ENCODE peak calls at places on chromosomes 5 and 9, in nine cellular contexts. C is lower lobe of right lung, G is GM13977, T is cardiac muscle cell, P is pancreas, R is fibroblast of pulmonary artery, S is heart left ventricle, E is AG10803, U is right atrium auricular region. L is an unnamed sample.

GRCh38 chr9:126503333-126504085 is 110.2 kb upstream of the LMX1B start:
- DNase-seq in S (peak), C (peak), E (peak), G (no peak), T (no peak), R (no peak), U (no peak), P (no peak), L (no peak)

GRCh38 chr9:87898151-87898550 is 15.5 kb downstream of the SPATA31E1 start:
- DNase-seq in E (peak), G (no peak), P (no peak), S (no peak), C (no peak), T (peak), U (no peak), R (peak), L (no peak)

GRCh38 chr5:59709833-59710232 is 183.7 kb downstream of the PDE4D start:
- DNase-seq in G (no peak), P (no peak), C (no peak), T (peak), S (no peak), E (peak), R (peak), U (no peak), L (peak)

GRCh38 chr9:119834064-119834620 is 464.9 kb upstream of the BRINP1 start:
- DNase-seq in S (no peak), P (no peak), C (no peak), U (no peak), R (no peak), T (no peak), G (no peak), E (peak), L (no peak)

GRCh38 chr9:78115073-78115472 is 83.5 kb upstream of the GNAQ start:
- DNase-seq in P (no peak), R (peak), C (no peak), T (peak), G (peak), U (no peak), S (no peak), E (no peak), L (peak)

GRCh38 chr9:120353501-120353900 is 226.5 kb downstream of the CDK5RAP2 start:
- DNase-seq in E (peak), T (peak), S (no peak), P (no peak), C (no peak), R (peak), G (no peak), U (peak), L (no peak)

GRCh38 chr9:124066783-124067563 is 55.4 kb downstream of the LHX2 start:
- DNase-seq in U (no peak), P (no peak), S (no peak), C (no peak), R (no peak), T (no peak), G (no peak), E (no peak), L (no peak)

GRCh38 chr9:2339416-2339815 is 282.2 kb upstream of the VLDLR start:
- DNase-seq in E (no peak), U (no peak), R (no peak), C (no peak), P (no peak), T (no peak), S (no peak), G (no peak), L (no peak)

GRCh38 chr9:2992427-2992826 is 148.5 kb upstream of the PUM3 start:
- DNase-seq in T (no peak), R (no peak), C (no peak), U (no peak), S (no peak), G (no peak), E (no peak), P (no peak), L (peak)

GRCh38 chr9:115024925-115025535 is 92.9 kb downstream of the TNC start:
- DNase-seq in T (no peak), S (no peak), C (no peak), E (no peak), P (no peak), R (no peak), U (no peak), G (no peak), L (no peak)

GRCh38 chr5:40441733-40442132 is 238.0 kb upstream of the PTGER4 start:
- DNase-seq in G (no peak), U (no peak), C (no peak), S (no peak), T (no peak), E (no peak), R (no peak), P (no peak), L (no peak)

GRCh38 chr9:2991292-2991691 is 147.4 kb upstream of the PUM3 start:
- DNase-seq in R (peak), S (no peak), E (no peak), G (no peak), U (no peak), C (no peak), T (no peak), P (no peak), L (peak)

GRCh38 chr5:42225009-42225408 is 198.2 kb upstream of the GHR start:
- DNase-seq in E (no peak), T (no peak), G (no peak), P (no peak), U (no peak), S (no peak), C (no peak), R (no peak), L (no peak)

GRCh38 chr9:114507726-114508125 is 2.5 kb upstream of the WHRN start:
- DNase-seq in U (no peak), P (peak), T (peak), G (peak), C (no peak), R (peak), S (no peak), E (peak), L (peak)

GRCh38 chr9:126857261-126857960 is 3.0 kb upstream of the ZBTB34 start:
- DNase-seq in S (no peak), P (peak), G (no peak), U (no peak), C (no peak), R (peak), E (peak), T (peak), L (peak)

GRCh38 chr5:138033275-138033808 is 463 bp upstream of the FAM13B start:
- DNase-seq in T (no peak), U (no peak), P (no peak), G (peak), E (no peak), C (no peak), R (no peak), S (no peak), L (no peak)

GRCh38 chr5:132961887-132962286 is 1.5 kb downstream of the AFF4 start:
- DNase-seq in E (peak), C (no peak), U (no peak), S (no peak), R (peak), T (peak), G (no peak), P (no peak), L (peak)

GRCh38 chr5:171521679-171522078 is 102.2 kb downstream of the FGF18 start:
- DNase-seq in C (no peak), E (no peak), P (no peak), S (no peak), T (no peak), R (no peak), G (no peak), U (no peak), L (no peak)

GRCh38 chr9:124629600-124629999 is 122.4 kb upstream of the NR5A1 start:
- DNase-seq in S (no peak), T (peak), R (peak), E (peak), C (no peak), G (peak), P (no peak), U (no peak), L (peak)

GRCh38 chr9:2800385-2801179 is 43.3 kb downstream of the PUM3 start:
- DNase-seq in R (peak), G (no peak), C (no peak), U (no peak), E (no peak), T (peak), S (no peak), P (no peak), L (peak)

GRCh38 chr9:75909776-75910175 is 19.3 kb downstream of the PCSK5 start:
- DNase-seq in S (no peak), C (no peak), U (no peak), R (no peak), P (no peak), E (no peak), T (no peak), G (no peak), L (no peak)

GRCh38 chr9:8208465-8208864 is 408.9 kb upstream of the DMAC1 start:
- DNase-seq in P (no peak), R (no peak), C (no peak), G (no peak), U (no peak), S (no peak), E (no peak), T (no peak), L (peak)

GRCh38 chr5:84568171-84568570 is 183.5 kb upstream of the EDIL3 start:
- DNase-seq in R (no peak), T (no peak), S (no peak), C (no peak), U (no peak), P (no peak), E (no peak), G (no peak), L (no peak)

GRCh38 chr9:89078860-89079259 is 87.6 kb downstream of the S1PR3 start:
- DNase-seq in P (no peak), T (peak), U (no peak), C (no peak), S (no peak), E (peak), R (peak), G (no peak), L (peak)

GRCh38 chr9:6667633-6668280 is 22.2 kb upstream of the GLDC start:
- DNase-seq in C (no peak), S (no peak), E (peak), R (peak), T (peak), G (peak), P (no peak), U (no peak), L (peak)

GRCh38 chr5:171808951-171809350 is 23.3 kb downstream of the SMIM23 start:
- DNase-seq in C (no peak), G (no peak), P (no peak), E (peak), R (no peak), S (no peak), T (no peak), U (no peak), L (peak)

GRCh38 chr5:67255881-67256280 is 59.3 kb upstream of the CD180 start:
- DNase-seq in P (no peak), T (no peak), E (peak), S (no peak), U (no peak), G (no peak), R (peak), C (no peak), L (no peak)

GRCh38 chr5:65021527-65022226 is 252.9 kb downstream of the CWC27 start:
- DNase-seq in T (no peak), G (no peak), U (no peak), P (no peak), E (no peak), S (no peak), C (no peak), R (no peak), L (no peak)

GRCh38 chr5:43193171-43193951 is 1.3 kb downstream of the NIM1K start:
- DNase-seq in R (peak), T (peak), G (peak), S (no peak), U (peak), P (no peak), C (no peak), E (peak), L (peak)

DNA sequence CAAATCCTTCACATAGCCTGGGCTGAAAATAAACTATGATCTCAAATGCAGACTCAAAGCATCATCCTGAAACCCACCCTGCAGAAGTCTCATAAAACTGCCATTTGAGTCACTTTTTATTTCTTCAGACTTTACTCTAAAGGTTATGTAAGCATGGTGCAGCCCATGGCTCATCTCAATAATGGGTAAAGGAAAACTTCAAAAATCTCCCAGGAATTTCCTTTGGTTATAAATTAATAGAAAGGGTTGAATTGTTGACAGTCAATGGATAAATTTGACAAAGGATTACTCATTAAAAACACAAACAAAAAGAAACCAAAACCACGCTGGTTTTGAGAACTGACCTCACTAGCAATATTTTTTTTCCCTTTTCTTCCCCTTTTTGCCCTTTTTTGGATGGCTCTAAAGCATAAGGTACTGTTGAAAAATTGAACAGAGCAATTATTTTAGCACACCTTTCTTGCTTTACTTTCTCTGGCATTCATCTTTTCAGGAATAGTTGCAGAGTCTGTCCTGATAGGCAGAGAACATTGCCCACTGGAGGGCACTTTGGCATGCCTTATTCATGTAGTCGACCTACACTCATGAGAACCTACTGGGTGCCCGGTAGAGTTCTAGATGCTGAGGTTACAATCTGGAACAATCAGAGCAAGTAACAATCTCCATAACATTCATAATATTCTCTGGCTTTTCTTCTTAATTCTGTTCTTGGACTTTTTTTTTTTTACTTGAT is 191.4 kb downstream of the TMEM167A start:
- DNase-seq in S (no peak), E (no peak), P (no peak), G (peak), T (no peak), C (no peak), U (no peak), R (no peak), L (peak)
- TF ChIP-seq CTCF in S (no peak), E (no peak), P (no peak), G (peak), T (no peak), C (no peak), U (no peak), R (peak), L (no peak)

GRCh38 chr5:55035480-55035879 is 11.4 kb downstream of the GZMK start:
- DNase-seq in S (no peak), U (no peak), E (no peak), T (no peak), R (no peak), G (no peak), P (no peak), C (no peak), L (no peak)

GRCh38 chr5:55037816-55038379 is 13.8 kb downstream of the GZMK start:
- DNase-seq in P (no peak), C (no peak), R (no peak), S (no peak), E (peak), G (no peak), U (no peak), T (no peak), L (no peak)

GRCh38 chr5:55039843-55040242 is 15.8 kb downstream of the GZMK start:
- DNase-seq in E (no peak), S (no peak), C (no peak), T (no peak), P (no peak), R (peak), U (no peak), G (no peak), L (peak)

GRCh38 chr5:55036477-55036876 is 12.4 kb downstream of the GZMK start:
- DNase-seq in P (no peak), S (no peak), U (no peak), R (peak), G (no peak), E (peak), C (no peak), T (peak), L (no peak)

DNA sequence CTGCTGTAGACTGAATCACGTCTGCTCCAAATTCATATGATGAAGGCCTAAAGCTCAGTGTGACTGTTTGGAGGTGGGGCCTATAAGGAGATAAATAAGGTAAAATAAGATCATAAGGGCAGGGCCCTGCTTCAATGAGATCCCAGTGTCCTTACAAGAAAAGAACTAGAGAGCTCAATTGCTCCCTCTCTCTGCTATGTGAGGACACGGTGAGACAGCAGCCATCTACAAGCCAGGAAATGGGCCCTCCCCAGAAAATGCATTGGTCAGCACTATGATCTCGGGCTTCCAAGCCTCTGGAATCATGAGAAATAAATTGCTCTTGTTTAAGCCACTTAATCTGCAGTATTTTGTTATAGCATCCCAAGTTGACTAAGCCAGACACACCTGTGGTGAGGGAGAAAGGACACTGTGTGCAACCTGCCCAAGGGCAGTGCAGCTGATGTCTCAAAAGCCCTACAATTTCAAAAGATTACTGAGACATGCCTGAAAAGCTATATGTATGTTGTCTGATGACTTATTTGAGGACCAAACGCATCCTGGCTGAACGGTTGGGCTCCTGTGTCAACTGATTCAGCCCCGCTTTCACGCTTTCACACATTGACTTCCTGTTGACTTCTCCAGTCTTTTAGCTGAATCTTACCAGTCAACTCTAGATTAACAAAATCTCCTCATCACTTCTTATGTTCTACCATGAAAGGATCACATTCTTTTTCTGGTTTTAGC is 13.2 kb downstream of the GZMK start:
- DNase-seq in P (no peak), C (no peak), T (no peak), R (peak), S (no peak), G (peak), U (no peak), E (peak), L (peak)
- TF ChIP-seq CTCF in P (no peak), C (no peak), T (peak), R (peak), S (no peak), G (no peak), U (no peak), E (peak), L (no peak)

GRCh38 chr5:19859020-19859419 is 129.0 kb downstream of the CDH18 start:
- DNase-seq in T (no peak), C (no peak), R (no peak), U (no peak), E (no peak), S (no peak), P (no peak), G (no peak), L (no peak)
- TF ChIP-seq CTCF in T (no peak), C (no peak), R (no peak), U (no peak), E (no peak), S (no peak), P (no peak), G (no peak), L (no peak)

GRCh38 chr9:69429281-69429680 is 104.3 kb downstream of the ENTREP1 start:
- DNase-seq in U (no peak), S (no peak), E (no peak), T (no peak), C (no peak), G (no peak), R (no peak), P (no peak), L (no peak)
- TF ChIP-seq CTCF in U (no peak), S (no peak), E (no peak), T (no peak), C (no peak), G (no peak), R (no peak), P (no peak), L (no peak)

DNA sequence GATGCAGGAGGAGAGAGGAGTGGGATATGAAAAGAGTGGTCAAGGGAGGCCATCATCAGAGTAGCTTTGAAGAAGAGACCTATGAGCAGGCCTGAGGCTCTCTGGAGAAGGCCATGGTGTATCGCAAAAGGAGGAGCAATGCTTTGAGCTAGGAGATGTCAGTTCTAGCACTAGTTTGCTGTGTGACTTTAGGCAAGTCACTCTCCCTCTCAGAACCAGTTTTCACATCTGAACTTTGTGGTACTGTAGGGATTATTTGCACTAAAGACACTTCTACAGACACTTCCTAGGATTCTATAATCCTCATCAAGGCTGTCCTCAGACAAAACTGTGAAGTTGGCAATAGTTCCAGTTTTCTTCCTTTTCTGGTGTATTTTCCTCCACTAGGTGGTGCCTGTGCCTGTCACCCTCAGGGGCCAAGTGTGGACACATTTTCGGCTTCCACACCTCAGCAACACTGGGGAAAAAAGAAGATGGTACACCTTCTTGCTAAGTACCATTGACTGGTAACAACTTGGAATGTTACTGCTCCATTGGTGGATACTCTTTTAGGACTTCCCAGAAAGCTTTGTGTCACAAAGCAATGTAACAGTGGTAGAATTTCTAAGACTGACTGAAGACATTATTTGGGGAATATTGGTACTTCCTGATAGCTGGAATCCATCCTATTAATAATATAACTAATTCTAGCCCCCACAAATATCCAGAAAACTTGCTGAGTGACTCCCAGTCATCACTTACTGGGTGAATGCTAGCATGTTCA is 9.9 kb downstream of the PAPPA start:
- DNase-seq in S (no peak), U (no peak), R (no peak), C (no peak), P (no peak), T (no peak), G (no peak), E (no peak), L (peak)
- TF ChIP-seq CTCF in S (peak), U (peak), R (peak), C (peak), P (no peak), T (peak), G (peak), E (peak), L (peak)

DNA sequence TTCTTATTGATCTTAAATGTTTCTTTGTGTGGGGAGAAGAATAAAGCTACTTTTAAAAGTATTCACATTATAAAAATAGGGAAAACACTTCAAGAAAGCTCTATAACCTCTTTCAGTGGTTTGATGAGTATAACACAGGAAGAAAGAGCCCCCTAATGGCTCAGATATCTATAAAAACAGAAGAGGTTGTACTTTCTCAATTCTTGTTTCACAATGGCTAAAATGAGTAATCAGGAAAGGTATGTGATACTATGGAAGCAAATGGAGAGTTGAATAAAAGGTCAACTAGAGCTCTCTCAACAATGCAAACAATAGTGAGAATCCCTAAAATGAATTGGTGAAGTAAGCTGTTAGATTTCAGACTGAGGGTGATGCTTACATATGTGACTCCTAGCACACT is 584.6 kb upstream of the CDH18 start:
- DNase-seq in S (no peak), P (no peak), T (peak), U (no peak), E (no peak), R (peak), C (no peak), G (no peak), L (peak)
- TF ChIP-seq CTCF in S (no peak), P (no peak), T (peak), U (no peak), E (no peak), R (peak), C (no peak), G (peak), L (peak)

GRCh38 chr5:91383027-91383955 is at the start of gene ARRDC3:
- DNase-seq in G (peak), S (peak), R (peak), E (peak), T (peak), U (peak), P (peak), C (peak), L (peak)
- TF ChIP-seq CTCF in G (no peak), S (no peak), R (no peak), E (no peak), T (no peak), U (no peak), P (no peak), C (no peak), L (no peak)

L was measured in MCF 10A.